ENCODE peak calls at places on chromosomes 16 and 17, in seven cellular contexts. W, V, I, X, K, R and E are unnamed samples.

GRCh38 chr17:6677158-6677831 is 25.7 kb downstream of the C17orf100 start:
- DNase-seq in W (no peak), V (peak; percentile 71), I (peak; percentile 65), X (no peak), K (peak; percentile 3), R (no peak), E (no peak)

GRCh38 chr17:45986056-45986455 is 13.0 kb upstream of the STH start:
- DNase-seq in W (no peak), V (no peak), I (no peak), X (peak; percentile 10), K (no peak), R (no peak), E (no peak)

GRCh38 chr16:30700491-30700890 is 1.5 kb downstream of the SRCAP start:
- DNase-seq in W (no peak), V (peak; percentile 34), I (no peak), X (peak; percentile 74), K (peak; percentile 18), R (peak; percentile 5), E (no peak)

GRCh38 chr16:58235663-58236062 is 37.8 kb upstream of the CSNK2A2 start:
- DNase-seq in W (no peak), V (no peak), I (no peak), X (no peak), K (no peak), R (no peak), E (no peak)

GRCh38 chr16:3960049-3960809 is 79.7 kb upstream of the CREBBP start:
- DNase-seq in W (no peak), V (peak; percentile 73), I (no peak), X (peak; percentile 22), K (no peak), R (no peak), E (no peak)

GRCh38 chr17:50426814-50427787 is 1.1 kb downstream of the ACSF2 start:
- DNase-seq in W (no peak), V (peak; percentile 56), I (no peak), X (no peak), K (peak; percentile 37), R (peak; percentile 76), E (no peak)

GRCh38 chr16:89822188-89823086 is 5.8 kb upstream of the SPIRE2 start:
- DNase-seq in W (no peak), V (no peak), I (no peak), X (no peak), K (no peak), R (peak; percentile 43), E (no peak)

GRCh38 chr16:28609631-28610594 is at the start of gene SULT1A1:
- DNase-seq in W (no peak), V (no peak), I (peak; percentile 97), X (peak; percentile 83), K (no peak), R (peak; percentile 21), E (no peak)

GRCh38 chr16:83826146-83826913 is 18.6 kb downstream of the HSBP1 start:
- DNase-seq in W (peak; percentile 71), V (peak; percentile 96), I (peak; percentile 79), X (peak; percentile 90), K (peak; percentile 78), R (peak; percentile 83), E (peak; percentile 84)

GRCh38 chr16:821751-822150 is 21.2 kb upstream of the GNG13 start:
- DNase-seq in W (no peak), V (no peak), I (no peak), X (no peak), K (no peak), R (no peak), E (no peak)

GRCh38 chr16:67301080-67301757 is 21.9 kb downstream of the PLEKHG4 start:
- DNase-seq in W (no peak), V (peak; percentile 32), I (no peak), X (no peak), K (no peak), R (no peak), E (no peak)

GRCh38 chr16:85445779-85446222 is 167.3 kb upstream of the GSE1 start:
- DNase-seq in W (no peak), V (no peak), I (no peak), X (no peak), K (peak; percentile 29), R (no peak), E (no peak)

GRCh38 chr17:28030386-28030785 is 12.1 kb upstream of the NLK start:
- DNase-seq in W (no peak), V (no peak), I (no peak), X (no peak), K (no peak), R (no peak), E (no peak)

GRCh38 chr17:72605543-72605942 is 484.7 kb downstream of the SOX9 start:
- DNase-seq in W (no peak), V (no peak), I (no peak), X (no peak), K (no peak), R (no peak), E (no peak)

GRCh38 chr16:22325598-22326368 is 28.6 kb downstream of the POLR3E start:
- DNase-seq in W (no peak), V (no peak), I (no peak), X (no peak), K (no peak), R (no peak), E (no peak)

GRCh38 chr17:3927628-3928010 is 11.4 kb upstream of the P2RX1 start:
- DNase-seq in W (no peak), V (no peak), I (no peak), X (peak; percentile 62), K (no peak), R (peak; percentile 79), E (no peak)

GRCh38 chr17:3964203-3965122 is at the start of gene ATP2A3:
- DNase-seq in W (no peak), V (peak; percentile 43), I (no peak), X (peak; percentile 80), K (no peak), R (peak; percentile 31), E (no peak)

GRCh38 chr16:14529010-14529669 is 100.9 kb downstream of the PARN start:
- DNase-seq in W (peak; percentile 83), V (peak; percentile 92), I (peak; percentile 83), X (peak; percentile 72), K (peak; percentile 93), R (peak; percentile 81), E (peak; percentile 67)
- H3K27ac ChIP-seq in W (peak overlapping the region; percentile 73), V (peak overlapping the region; percentile 77), I (peak overlapping the region; percentile 71), X (no peak overlapping the region), K (peak overlapping the region; percentile 84), R (no peak overlapping the region), E (no peak overlapping the region)

GRCh38 chr16:68993885-68994284 is 111.6 kb upstream of the HAS3 start:
- DNase-seq in W (peak; percentile 85), V (peak; percentile 91), I (no peak), X (no peak), K (peak; percentile 97), R (no peak), E (peak; percentile 65)
- H3K27ac ChIP-seq in W (peak overlapping the region; percentile 71), V (peak overlapping the region; percentile 67), I (no peak overlapping the region), X (peak overlapping the region; percentile 1), K (peak overlapping the region; percentile 73), R (no peak overlapping the region), E (peak overlapping the region; percentile 98)

DNA sequence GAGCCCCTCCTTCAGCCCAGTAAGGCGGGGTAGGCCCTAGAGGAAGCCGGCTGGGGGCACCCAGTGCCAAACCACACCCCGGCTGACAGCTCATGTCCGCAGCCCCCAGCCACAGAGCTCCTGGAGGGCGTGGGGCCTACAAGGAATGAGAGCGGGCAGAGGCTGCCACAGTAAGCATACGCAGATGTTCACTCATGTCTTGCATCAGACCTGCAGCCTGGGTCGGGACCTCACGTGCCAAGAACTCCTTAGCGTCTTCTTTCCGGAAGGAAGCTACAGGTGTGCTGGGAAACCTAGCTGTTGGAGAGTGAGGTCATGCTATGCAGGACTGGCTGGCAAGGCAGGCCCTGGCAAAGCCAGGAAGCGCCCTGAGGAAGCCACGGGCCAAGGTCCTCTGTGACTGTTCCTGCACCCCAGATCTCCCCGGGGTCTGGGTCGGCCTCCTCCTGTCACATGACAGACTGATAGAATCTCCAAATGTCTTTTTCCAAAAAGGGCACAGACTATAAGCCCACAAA is 1.6 kb downstream of the ZNF598 start:
- DNase-seq in W (no peak), V (peak; percentile 96), I (no peak), X (peak; percentile 64), K (peak; percentile 34), R (no peak), E (peak; percentile 71)
- H3K27ac ChIP-seq in W (no peak overlapping the region), V (peak overlapping the region; percentile 93), I (no peak overlapping the region), X (no peak overlapping the region), K (peak overlapping the region; percentile 19), R (no peak overlapping the region), E (peak overlapping the region; percentile 95)

DNA sequence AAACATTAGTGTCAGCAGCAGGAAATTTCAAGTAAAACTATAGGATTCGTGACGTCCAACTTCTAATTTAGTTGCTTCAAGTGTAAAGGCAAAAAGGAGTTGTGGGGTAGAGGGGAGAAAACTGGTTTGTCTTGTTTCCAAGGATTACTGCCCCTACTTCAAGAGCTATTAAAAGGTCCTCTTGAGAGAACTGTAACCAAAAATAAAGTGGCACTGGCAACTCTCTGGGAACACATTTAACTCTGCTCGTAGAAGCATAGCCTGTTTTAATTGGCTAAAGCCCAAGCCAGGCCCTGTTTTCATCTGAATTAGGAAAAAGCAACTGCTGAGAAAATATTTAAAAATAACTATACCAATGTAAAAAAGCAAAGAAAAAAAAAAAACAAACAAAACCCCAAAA is 51.8 kb upstream of the AKAP1 start:
- DNase-seq in W (no peak), V (no peak), I (no peak), X (no peak), K (no peak), R (peak; percentile 65), E (no peak)
- H3K27ac ChIP-seq in W (no peak overlapping the region), V (no peak overlapping the region), I (no peak overlapping the region), X (peak overlapping the region; percentile 45), K (no peak overlapping the region), R (peak overlapping the region; percentile 94), E (no peak overlapping the region)

DNA sequence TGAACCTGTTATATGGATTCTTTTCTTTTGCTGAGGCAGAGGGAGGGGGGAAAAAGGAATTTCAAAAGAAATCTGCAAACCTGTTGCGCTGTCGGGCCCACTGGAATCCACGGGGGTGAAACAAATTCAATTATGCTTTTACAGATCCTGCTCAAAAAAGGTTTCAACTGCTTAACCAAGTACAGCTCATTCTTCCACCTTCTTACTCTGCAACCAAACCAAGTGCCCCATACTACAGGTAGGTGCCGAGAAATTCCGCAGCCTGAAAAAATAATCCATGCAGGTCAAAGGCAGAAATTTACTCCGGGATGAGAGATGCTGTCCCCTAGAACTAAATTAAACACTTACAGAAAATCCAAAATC is 416 bp downstream of the RNF43 start:
- DNase-seq in W (no peak), V (no peak), I (no peak), X (no peak), K (no peak), R (no peak), E (no peak)
- H3K27ac ChIP-seq in W (no peak overlapping the region), V (no peak overlapping the region), I (peak overlapping the region; percentile 53), X (peak overlapping the region; percentile 55), K (no peak overlapping the region), R (peak overlapping the region; percentile 41), E (peak overlapping the region; percentile 86)